ENCODE peak calls at places on chromosome 14, in six cellular contexts. N is COR-L47; W is aorta; J is endodermal cell; O is fibroblast of gingiva; P is stimulated activated CD4-positive, alpha-beta T cell treated with anti-CD3 and anti-CD28 coated beads, Interleukin-4, amount 100 ng/mL, for 48 hours. I is an unnamed sample.

GRCh38 chr14:90543876-90544275 is 147.0 kb downstream of the CALM1 start:
- DNase-seq in N (no peak), W (peak), J (no peak), O (no peak), P (no peak), I (no peak)

GRCh38 chr14:33237102-33237501 is 298.4 kb downstream of the NPAS3 start:
- DNase-seq in N (no peak), W (no peak), J (no peak), O (no peak), P (no peak), I (no peak)

GRCh38 chr14:91731018-91731417 is 868 bp downstream of the CATSPERB start:
- DNase-seq in N (no peak), W (no peak), J (no peak), O (no peak), P (no peak), I (no peak)

GRCh38 chr14:54564071-54564798 is 2.7 kb upstream of the SAMD4A start:
- DNase-seq in N (peak), W (no peak), J (no peak), O (no peak), P (no peak), I (no peak)

GRCh38 chr14:76077340-76077739 is 74.4 kb upstream of the GPATCH2L start:
- DNase-seq in N (no peak), W (no peak), J (no peak), O (no peak), P (no peak), I (no peak)

GRCh38 chr14:99672506-99673327 is 11.4 kb upstream of the CYP46A1 start:
- DNase-seq in N (no peak), W (peak), J (no peak), O (no peak), P (no peak), I (no peak)

GRCh38 chr14:106879241-106879640 is 1352.9 kb downstream of the TMEM121 start:
- DNase-seq in N (peak), W (no peak), J (no peak), O (no peak), P (peak), I (no peak)

GRCh38 chr14:100538566-100539318 is 48.5 kb downstream of the BEGAIN start:
- DNase-seq in N (no peak), W (peak), J (peak), O (no peak), P (no peak), I (no peak)

GRCh38 chr14:65927871-65928270 is 515.3 kb downstream of the FUT8 start:
- DNase-seq in N (peak), W (no peak), J (peak), O (no peak), P (peak), I (no peak)

GRCh38 chr14:52961060-52961639 is 10.3 kb upstream of the FERMT2 start:
- DNase-seq in N (peak), W (no peak), J (peak), O (peak), P (peak), I (no peak)

GRCh38 chr14:35159742-35160409 is 37.5 kb downstream of the PRORP start:
- DNase-seq in N (no peak), W (no peak), J (no peak), O (peak), P (no peak), I (peak)